ENCODE peak calls at places on chromosomes 11 and 22, in five cellular contexts. T is fibroblast of lung, S is spleen, D is sigmoid colon, P is adrenal gland. W is an unnamed sample. For H3K27me3, the result is how much of the 10 kb centered on the place peaks cover.

GRCh38 chr22:43171607-43172006 is 15.3 kb downstream of the TTLL12 start:
- DNase-seq in T (no peak), S (peak), D (no peak), P (no peak), W (peak)

GRCh38 chr11:8258289-8258688 is 5.4 kb downstream of the LMO1 start:
- DNase-seq in T (no peak), S (peak), D (peak), P (peak), W (no peak)

GRCh38 chr22:29268511-29269229 is 602 bp downstream of the EWSR1 start:
- DNase-seq in T (peak), S (no peak), D (peak), P (peak), W (peak)

GRCh38 chr22:30435674-30436126 is 10.1 kb downstream of the MTFP1 start:
- DNase-seq in T (no peak), S (peak), D (no peak), P (peak), W (no peak)

GRCh38 chr11:17352925-17353227 is 1.3 kb downstream of the NCR3LG1 start:
- DNase-seq in T (peak), S (peak), D (peak), P (peak), W (peak)

GRCh38 chr11:2207212-2207611 is 35.6 kb upstream of the TH start:
- DNase-seq in T (no peak), S (peak), D (peak), P (no peak), W (no peak)

GRCh38 chr11:111792955-111793500 is 26.8 kb upstream of the PPP2R1B start:
- DNase-seq in T (no peak), S (no peak), D (no peak), P (no peak), W (no peak)

GRCh38 chr11:134024420-134025085 is 44.3 kb upstream of the JAM3 start:
- DNase-seq in T (no peak), S (no peak), D (no peak), P (no peak), W (peak)

GRCh38 chr11:115990004-115990447 is 485.8 kb upstream of the CADM1 start:
- DNase-seq in T (no peak), S (peak), D (no peak), P (no peak), W (no peak)

GRCh38 chr11:36657610-36658225 is 59.7 kb upstream of the RAG2 start:
- DNase-seq in T (no peak), S (no peak), D (no peak), P (peak), W (no peak)

GRCh38 chr11:73230931-73231330 is 12.8 kb downstream of the P2RY2 start:
- DNase-seq in T (no peak), S (peak), D (peak), P (peak), W (peak)

GRCh38 chr11:111426615-111427014 is 47.5 kb upstream of the POU2AF1 start:
- DNase-seq in T (no peak), S (no peak), D (no peak), P (no peak), W (no peak)

GRCh38 chr22:27416553-27417427 is 384.8 kb downstream of the MN1 start:
- DNase-seq in T (peak), S (no peak), D (no peak), P (no peak), W (peak)

GRCh38 chr22:49710746-49711145 is 116.9 kb downstream of the BRD1 start:
- DNase-seq in T (no peak), S (peak), D (no peak), P (no peak), W (peak)

GRCh38 chr11:58075781-58076180 is 45.0 kb downstream of the OR6Q1 start:
- DNase-seq in T (peak), S (no peak), D (no peak), P (no peak), W (no peak)

GRCh38 chr11:12889243-12889642 is 119.9 kb upstream of the RASSF10 start:
- DNase-seq in T (peak), S (no peak), D (peak), P (no peak), W (peak)

GRCh38 chr11:116168459-116168787 is 604.4 kb downstream of the BUD13 start:
- DNase-seq in T (no peak), S (no peak), D (no peak), P (peak), W (no peak)

GRCh38 chr11:65013692-65014145 is 241 bp upstream of the ARL2 start:
- DNase-seq in T (peak), S (peak), D (peak), P (peak), W (peak)

GRCh38 chr11:31940396-31941037 is 129.4 kb upstream of the PAX6 start:
- DNase-seq in T (peak), S (no peak), D (no peak), P (no peak), W (no peak)

GRCh38 chr22:47627561-47628253 is 865.3 kb downstream of the TBC1D22A start:
- DNase-seq in T (peak), S (no peak), D (no peak), P (peak), W (no peak)

GRCh38 chr11:92941676-92942571 is 27.5 kb upstream of the MTNR1B start:
- DNase-seq in T (peak), S (no peak), D (no peak), P (no peak), W (peak)

GRCh38 chr11:32331098-32331497 is 104.2 kb downstream of the WT1 start:
- DNase-seq in T (no peak), S (no peak), D (no peak), P (no peak), W (peak)

GRCh38 chr11:132289590-132290256 is 919.3 kb downstream of the NTM start:
- DNase-seq in T (no peak), S (no peak), D (no peak), P (no peak), W (no peak)
- H3K27me3 ChIP-seq in T (under half), S (under half), D (under half), P (under half), W (under half)

DNA sequence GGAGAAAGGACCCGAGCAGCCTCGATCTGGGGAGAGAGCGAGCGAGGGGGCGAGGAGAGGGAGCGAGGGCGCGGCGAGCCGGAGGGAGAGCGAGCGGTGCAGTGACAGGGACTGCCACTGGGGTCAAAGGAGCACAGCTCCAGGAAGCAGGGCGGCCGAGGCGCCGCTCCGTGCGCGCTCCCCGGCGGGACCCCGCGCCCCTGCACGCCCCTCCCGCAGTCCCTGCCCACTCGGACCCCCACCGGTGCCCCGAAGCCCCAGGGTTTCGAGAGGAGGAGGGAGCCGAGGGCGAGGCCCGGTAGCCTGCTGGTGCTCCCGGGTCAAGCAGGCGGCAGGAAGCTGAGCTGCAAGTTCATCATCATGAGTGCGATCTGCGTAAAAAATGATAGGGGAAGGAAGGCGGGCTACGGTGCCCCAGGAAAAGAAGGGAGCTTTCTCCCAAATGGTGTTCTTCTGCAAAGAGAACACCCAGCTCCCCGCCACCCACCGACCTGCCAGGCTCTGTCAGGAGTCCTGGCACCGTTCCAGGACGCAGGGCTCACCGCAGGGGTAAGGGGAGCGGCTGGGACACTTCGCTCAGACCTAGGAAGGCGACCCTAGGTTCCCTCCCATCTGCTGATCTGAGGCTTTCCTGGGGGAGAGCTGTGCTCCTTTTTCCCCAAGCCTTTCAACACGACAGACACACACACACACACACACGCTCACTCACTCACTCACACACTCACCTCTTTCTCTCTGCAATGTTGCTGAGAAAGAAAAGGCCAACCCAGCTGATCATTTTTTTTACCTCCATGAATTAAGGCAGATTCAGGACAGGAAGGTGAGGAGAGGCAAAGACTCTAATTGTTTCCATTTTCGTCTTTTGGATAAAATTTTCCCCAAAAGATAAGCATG is at the start of gene MPPED2:
- DNase-seq in T (no peak), S (peak), D (peak), P (peak), W (peak)
- TF ChIP-seq CTCF in T (no peak), S (peak), D (peak), P (peak), W (no peak)

DNA sequence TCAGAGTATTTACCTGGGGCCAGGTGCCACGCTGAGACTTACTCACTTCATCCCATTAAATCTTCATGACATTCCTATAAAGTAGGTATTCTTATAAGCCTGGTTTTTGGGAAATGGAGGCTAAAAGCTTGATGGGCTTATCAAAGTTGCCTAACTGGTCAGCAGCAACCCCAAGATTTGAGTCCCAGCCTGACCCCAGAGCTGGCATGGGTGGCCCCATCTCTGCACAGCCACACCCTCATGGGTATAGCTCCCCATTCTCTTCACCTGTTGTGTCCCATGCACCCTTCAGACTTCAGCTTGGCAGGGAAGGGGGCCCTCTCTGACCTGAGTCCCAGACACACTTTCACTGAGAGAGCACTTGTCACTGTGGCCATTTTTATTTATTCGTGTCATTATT is 37.4 kb upstream of the TP53I11 start:
- DNase-seq in T (no peak), S (no peak), D (peak), P (no peak), W (no peak)
- H3K27ac ChIP-seq in T (no peak), S (no peak), D (no peak), P (no peak), W (no peak)

DNA sequence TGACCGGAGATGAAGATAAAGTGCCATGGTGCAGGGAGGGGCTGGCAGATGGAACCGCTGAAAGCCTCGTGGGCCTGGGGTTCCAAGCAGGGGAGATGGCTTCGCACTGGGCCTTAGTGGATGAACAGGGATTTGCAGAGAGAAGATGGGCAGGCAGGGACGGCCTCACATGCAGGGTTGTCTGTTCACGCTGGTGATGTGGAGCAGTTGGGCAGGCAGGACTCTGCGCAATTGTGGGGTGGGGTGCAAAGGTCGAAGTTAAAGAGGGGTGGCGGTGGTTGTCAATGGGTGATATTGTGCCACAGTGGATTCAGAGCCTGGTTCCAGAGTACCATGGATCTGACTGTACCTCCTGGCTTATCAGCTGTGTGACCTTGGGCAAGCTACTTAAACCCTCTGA is 7.9 kb downstream of the MB start:
- DNase-seq in T (no peak), S (no peak), D (no peak), P (no peak), W (no peak)
- H3K27me3 ChIP-seq in T (under half), S (under half), D (under half), P (under half), W (under half)

GRCh38 chr11:85590848-85591483 is 36.2 kb downstream of the DLG2 start:
- DNase-seq in T (peak), S (no peak), D (no peak), P (no peak), W (peak)
- TF ChIP-seq CTCF in T (no peak), S (no peak), D (no peak), P (no peak), W (peak)

GRCh38 chr11:839280-839623 is 3.1 kb downstream of the POLR2L start:
- DNase-seq in T (no peak), S (no peak), D (no peak), P (no peak), W (no peak)
- H3K27ac ChIP-seq in T (peak), S (no peak), D (no peak), P (no peak), W (peak)

GRCh38 chr22:40300884-40301672 is 45.2 kb upstream of the ADSL start:
- DNase-seq in T (no peak), S (no peak), D (no peak), P (no peak), W (no peak)

GRCh38 chr22:40305625-40306024 is 40.7 kb upstream of the ADSL start:
- DNase-seq in T (no peak), S (no peak), D (no peak), P (no peak), W (no peak)

DNA sequence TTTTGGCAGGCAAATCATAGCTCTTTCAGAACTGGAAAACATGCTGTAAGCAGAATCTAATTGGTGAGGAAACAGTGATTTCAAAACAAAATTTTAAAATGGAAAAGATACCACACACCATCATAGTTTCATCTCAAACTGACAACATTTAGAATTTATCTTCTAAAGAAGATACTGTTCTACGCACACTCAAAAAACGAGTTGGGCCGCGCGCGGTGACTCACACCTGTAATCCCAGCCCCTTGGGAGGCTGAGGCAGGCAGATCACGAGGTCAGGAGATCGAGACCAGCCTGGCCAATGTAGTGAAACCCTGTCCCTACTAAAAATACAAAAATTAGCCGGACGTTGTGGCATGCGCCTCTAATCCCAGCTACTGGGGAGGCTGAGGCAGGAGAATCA is 44.2 kb upstream of the ADSL start:
- DNase-seq in T (no peak), S (no peak), D (no peak), P (no peak), W (no peak)
- H3K27me3 ChIP-seq in T (under half), S (under half), D (under half), P (under half), W (under half)

W was measured in osteoblast.